ENCODE peak calls at places on chromosomes 4 and X, in four cellular contexts. One of them, this sample, is unnamed.

GRCh38 chr4:3324093-3324815 is 31.4 kb downstream of the RGS12 start:
- DNase-seq in GM12878: no peak
- DNase-seq in K562: peak
- DNase-seq in HepG2: no peak
- DNase-seq in this sample: no peak

GRCh38 chr4:80215449-80216052 is 18.2 kb downstream of the PRDM8 start:
- DNase-seq in HepG2: peak
- DNase-seq in K562: peak
- DNase-seq in GM12878: no peak
- DNase-seq in this sample: no peak

GRCh38 chr4:7414736-7415510 is 19.8 kb downstream of the PSAPL1 start:
- DNase-seq in GM12878: no peak
- DNase-seq in HepG2: no peak
- DNase-seq in K562: no peak
- DNase-seq in this sample: no peak

GRCh38 chr4:121375262-121375661 is 5.6 kb downstream of the QRFPR start:
- DNase-seq in GM12878: no peak
- DNase-seq in HepG2: no peak
- DNase-seq in K562: no peak
- DNase-seq in this sample: no peak

GRCh38 chr4:150342945-150343344 is 239.0 kb upstream of the MAB21L2 start:
- DNase-seq in K562: no peak
- DNase-seq in GM12878: no peak
- DNase-seq in HepG2: no peak
- DNase-seq in this sample: no peak

GRCh38 chr4:142080960-142081359 is 444.6 kb downstream of the IL15 start:
- DNase-seq in GM12878: no peak
- DNase-seq in HepG2: no peak
- DNase-seq in K562: no peak
- DNase-seq in this sample: no peak

GRCh38 chrX:30702736-30703135 is 49.5 kb downstream of the GK start:
- DNase-seq in HepG2: no peak
- DNase-seq in GM12878: no peak
- DNase-seq in K562: no peak
- DNase-seq in this sample: no peak

GRCh38 chrX:7985568-7985967 is 58.4 kb upstream of the PNPLA4 start:
- DNase-seq in K562: no peak
- DNase-seq in GM12878: no peak
- DNase-seq in HepG2: no peak
- DNase-seq in this sample: no peak

GRCh38 chr4:6910960-6911874 is 1.6 kb downstream of the TBC1D14 start:
- DNase-seq in K562: no peak
- DNase-seq in GM12878: no peak
- DNase-seq in HepG2: no peak
- DNase-seq in this sample: no peak

GRCh38 chr4:99763635-99764101 is 53.0 kb upstream of the DAPP1 start:
- DNase-seq in K562: no peak
- DNase-seq in GM12878: no peak
- DNase-seq in HepG2: no peak
- DNase-seq in this sample: no peak

GRCh38 chr4:67087897-67088296 is 457.4 kb downstream of the CENPC start:
- DNase-seq in GM12878: no peak
- DNase-seq in K562: peak
- DNase-seq in HepG2: peak
- DNase-seq in this sample: peak

GRCh38 chr4:168736831-168737230 is 240.0 kb downstream of the PALLD start:
- DNase-seq in GM12878: no peak
- DNase-seq in K562: no peak
- DNase-seq in HepG2: no peak
- DNase-seq in this sample: no peak

GRCh38 chr4:56060021-56060420 is 111.3 kb downstream of the CEP135 start:
- DNase-seq in K562: no peak
- DNase-seq in GM12878: no peak
- DNase-seq in HepG2: no peak
- DNase-seq in this sample: no peak

GRCh38 chrX:69618803-69619202 is 2.9 kb downstream of the EDA start:
- DNase-seq in GM12878: no peak
- DNase-seq in K562: no peak
- DNase-seq in HepG2: peak
- DNase-seq in this sample: peak

GRCh38 chr4:114383055-114383454 is 215.6 kb upstream of the UGT8 start:
- DNase-seq in HepG2: no peak
- DNase-seq in GM12878: no peak
- DNase-seq in K562: no peak
- DNase-seq in this sample: no peak

GRCh38 chrX:429266-429825 is 42.6 kb upstream of the PPP2R3B start:
- DNase-seq in HepG2: no peak
- DNase-seq in GM12878: no peak
- DNase-seq in K562: no peak
- DNase-seq in this sample: no peak

GRCh38 chrX:57677132-57677858 is 2.8 kb downstream of the NLRP2B start:
- DNase-seq in K562: no peak
- DNase-seq in GM12878: no peak
- DNase-seq in HepG2: no peak
- DNase-seq in this sample: no peak

GRCh38 chr4:74097631-74098550 is 1.1 kb downstream of the CXCL2 start:
- DNase-seq in HepG2: no peak
- DNase-seq in GM12878: no peak
- DNase-seq in K562: no peak
- DNase-seq in this sample: no peak

GRCh38 chr4:176758731-176759130 is 34.0 kb downstream of the VEGFC start:
- DNase-seq in K562: no peak
- DNase-seq in HepG2: no peak
- DNase-seq in GM12878: no peak
- DNase-seq in this sample: no peak

GRCh38 chrX:140354431-140355120 is 150.3 kb downstream of the SOX3 start:
- DNase-seq in GM12878: no peak
- DNase-seq in HepG2: no peak
- DNase-seq in K562: no peak
- DNase-seq in this sample: no peak

GRCh38 chrX:30779453-30780030 is 109.5 kb downstream of the TAB3 start:
- DNase-seq in HepG2: no peak
- DNase-seq in K562: no peak
- DNase-seq in GM12878: no peak
- DNase-seq in this sample: no peak

GRCh38 chr4:154877110-154877760 is 96.2 kb downstream of the RBM46 start:
- DNase-seq in K562: no peak
- DNase-seq in GM12878: no peak
- DNase-seq in HepG2: peak
- DNase-seq in this sample: no peak

GRCh38 chrX:154490021-154490413 is 412 bp downstream of the SLC10A3 start:
- DNase-seq in K562: no peak
- DNase-seq in GM12878: no peak
- DNase-seq in HepG2: no peak
- DNase-seq in this sample: no peak

GRCh38 chr4:169921237-169921636 is 105.0 kb downstream of the MFAP3L start:
- DNase-seq in HepG2: no peak
- DNase-seq in GM12878: no peak
- DNase-seq in K562: no peak
- DNase-seq in this sample: no peak

GRCh38 chrX:155966876-155967275 is 30.6 kb upstream of the IL9R start:
- DNase-seq in GM12878: peak
- DNase-seq in HepG2: peak
- DNase-seq in K562: peak
- DNase-seq in this sample: peak

GRCh38 chr4:180560896-180561295 is 1682.3 kb upstream of the TENM3 start:
- DNase-seq in K562: no peak
- DNase-seq in HepG2: no peak
- DNase-seq in GM12878: no peak
- DNase-seq in this sample: no peak

DNA sequence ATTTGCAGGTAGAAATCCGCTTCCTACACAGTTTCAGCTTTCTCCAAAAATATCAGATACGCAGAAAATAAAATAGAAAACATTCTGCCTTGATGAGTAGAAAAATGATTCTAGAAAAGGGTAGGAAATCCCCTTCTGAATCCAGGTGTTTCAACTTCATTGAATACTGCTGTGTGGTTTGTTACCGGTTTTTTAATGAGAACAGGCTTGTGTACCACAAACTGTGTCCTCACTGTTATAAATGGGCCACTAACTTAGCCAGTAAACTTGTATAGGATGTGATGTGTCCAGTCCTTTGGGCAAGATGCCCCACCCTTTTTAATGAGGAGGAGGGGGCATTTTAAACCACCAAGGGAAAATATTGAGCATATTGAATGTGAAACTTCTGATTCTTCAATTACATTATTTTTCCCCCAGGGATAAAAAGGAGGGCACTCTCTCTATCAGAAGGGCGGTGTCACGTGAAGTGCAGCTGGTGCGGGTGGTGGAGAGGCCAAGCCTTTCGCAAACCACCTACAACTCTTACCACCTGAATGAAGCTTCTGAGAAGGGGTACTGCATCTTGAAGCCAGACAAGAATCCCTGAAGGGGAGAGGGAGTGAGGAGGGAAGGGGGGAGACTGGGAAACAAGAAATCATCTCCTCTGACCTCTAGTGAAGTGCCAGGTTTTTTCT is 4.5 kb downstream of the CXXC4 start:
- DNase-seq in GM12878: peak
- DNase-seq in HepG2: no peak
- DNase-seq in K562: no peak
- DNase-seq in this sample: no peak
- TF ChIP-seq TARDBP in GM12878: no peak
- TF ChIP-seq TARDBP in HepG2: no peak
- TF ChIP-seq TARDBP in K562: no peak
- TF ChIP-seq TARDBP in this sample: no peak

GRCh38 chr4:107018336-107018735 is 17.8 kb downstream of the DKK2 start:
- DNase-seq in K562: no peak
- DNase-seq in GM12878: no peak
- DNase-seq in HepG2: no peak
- DNase-seq in this sample: no peak
- TF ChIP-seq TARDBP in K562: no peak
- TF ChIP-seq TARDBP in GM12878: no peak
- TF ChIP-seq TARDBP in HepG2: no peak
- TF ChIP-seq TARDBP in this sample: no peak

GRCh38 chr4:105061136-105061696 is 85.5 kb upstream of the TET2 start:
- DNase-seq in HepG2: peak
- DNase-seq in GM12878: peak
- DNase-seq in K562: no peak
- DNase-seq in this sample: no peak
- TF ChIP-seq TARDBP in HepG2: no peak
- TF ChIP-seq TARDBP in GM12878: no peak
- TF ChIP-seq TARDBP in K562: no peak
- TF ChIP-seq TARDBP in this sample: no peak

GRCh38 chr4:158538176-158538575 is 16.5 kb downstream of the RXFP1 start:
- DNase-seq in GM12878: no peak
- DNase-seq in HepG2: no peak
- DNase-seq in K562: no peak
- DNase-seq in this sample: no peak
- TF ChIP-seq TARDBP in GM12878: no peak
- TF ChIP-seq TARDBP in HepG2: no peak
- TF ChIP-seq TARDBP in K562: no peak
- TF ChIP-seq TARDBP in this sample: no peak

GRCh38 chr4:92299152-92299551 is 4.6 kb upstream of the GRID2 start:
- DNase-seq in K562: no peak
- DNase-seq in GM12878: no peak
- DNase-seq in HepG2: no peak
- DNase-seq in this sample: no peak
- TF ChIP-seq TARDBP in K562: no peak
- TF ChIP-seq TARDBP in GM12878: no peak
- TF ChIP-seq TARDBP in HepG2: no peak
- TF ChIP-seq TARDBP in this sample: no peak